ENCODE peak calls at places on chromosome 15, in seven cellular contexts. T, S, W, D, R, M and X are unnamed samples.

GRCh38 chr15:101497484-101498034 is 8.1 kb upstream of the PCSK6 start:
- DNase-seq in S (no peak), D (no peak), R (no peak), T (no peak), M (no peak), W (peak), X (no peak)

GRCh38 chr15:62524848-62525247 is 359.8 kb upstream of the C2CD4B start:
- DNase-seq in M (no peak), W (no peak), S (no peak), D (no peak), T (no peak), R (no peak), X (no peak)

GRCh38 chr15:40825661-40826088 is 2.8 kb downstream of the PPP1R14D start:
- DNase-seq in S (no peak), M (no peak), D (no peak), T (no peak), R (no peak), W (no peak), X (no peak)

GRCh38 chr15:77497108-77497737 is 76.5 kb downstream of the HMG20A start:
- DNase-seq in R (no peak), W (peak), T (no peak), D (peak), M (no peak), S (peak), X (no peak)

GRCh38 chr15:67744331-67745058 is 80.8 kb upstream of the SKOR1 start:
- DNase-seq in M (no peak), S (no peak), D (no peak), T (no peak), W (no peak), R (no peak), X (no peak)

GRCh38 chr15:98730860-98731711 is 82.7 kb downstream of the IGF1R start:
- DNase-seq in T (no peak), M (no peak), R (no peak), W (no peak), S (no peak), D (no peak), X (no peak)

GRCh38 chr15:24819680-24820079 is 135.1 kb upstream of the SNRPN start:
- DNase-seq in R (peak), D (no peak), M (no peak), S (no peak), W (no peak), T (no peak), X (no peak)

GRCh38 chr15:75785771-75786563 is 57.3 kb upstream of the UBE2Q2 start:
- DNase-seq in T (no peak), S (no peak), R (peak), M (no peak), W (peak), D (peak), X (peak)

GRCh38 chr15:31307270-31308184 is 19.1 kb upstream of the KLF13 start:
- DNase-seq in D (no peak), T (no peak), R (no peak), M (no peak), S (no peak), W (no peak), X (peak)

GRCh38 chr15:74233864-74234597 is 2.1 kb upstream of the CCDC33 start:
- DNase-seq in R (no peak), W (no peak), T (no peak), D (no peak), S (no peak), M (no peak), X (no peak)

GRCh38 chr15:34795267-34796081 is at the start of gene ACTC1:
- DNase-seq in M (no peak), T (no peak), D (peak), W (peak), S (peak), R (peak), X (no peak)

GRCh38 chr15:33218071-33218491 is 23.6 kb upstream of the FMN1 start:
- DNase-seq in T (no peak), W (no peak), R (no peak), M (no peak), S (no peak), D (no peak), X (no peak)

GRCh38 chr15:88018865-88019626 is 237.5 kb downstream of the NTRK3 start:
- DNase-seq in R (no peak), S (no peak), M (peak), W (no peak), D (no peak), T (no peak), X (no peak)

GRCh38 chr15:36484038-36484778 is 95.2 kb upstream of the CDIN1 start:
- DNase-seq in D (no peak), S (no peak), T (no peak), R (no peak), W (no peak), M (no peak), X (no peak)

GRCh38 chr15:22949074-22949547 is 31.1 kb downstream of the CYFIP1 start:
- DNase-seq in R (peak), M (no peak), S (peak), T (no peak), W (peak), D (peak), X (no peak)

GRCh38 chr15:64288577-64288976 is 67.4 kb downstream of the CSNK1G1 start:
- DNase-seq in M (no peak), T (no peak), R (no peak), D (no peak), W (no peak), S (no peak), X (no peak)

GRCh38 chr15:88657326-88658069 is 18.7 kb downstream of the ISG20 start:
- DNase-seq in R (peak), M (no peak), W (peak), D (peak), T (peak), S (no peak), X (no peak)

GRCh38 chr15:65066001-65066634 is 1.7 kb downstream of the RASL12 start:
- DNase-seq in D (no peak), R (no peak), T (no peak), S (no peak), M (no peak), W (no peak), X (no peak)

GRCh38 chr15:47764666-47765065 is 47.4 kb downstream of the SEMA6D start:
- DNase-seq in S (no peak), T (no peak), M (no peak), D (no peak), R (no peak), W (no peak), X (no peak)

GRCh38 chr15:47756872-47757271 is 39.6 kb downstream of the SEMA6D start:
- DNase-seq in W (no peak), R (no peak), D (no peak), S (peak), T (no peak), M (peak), X (no peak)

GRCh38 chr15:47757331-47757730 is 40.0 kb downstream of the SEMA6D start:
- DNase-seq in M (no peak), S (no peak), R (no peak), T (no peak), W (no peak), D (no peak), X (no peak)

GRCh38 chr15:47766406-47766805 is 49.1 kb downstream of the SEMA6D start:
- DNase-seq in R (no peak), M (no peak), S (no peak), W (no peak), D (no peak), T (no peak), X (no peak)

GRCh38 chr15:47762621-47763020 is 45.3 kb downstream of the SEMA6D start:
- DNase-seq in T (no peak), D (no peak), M (no peak), R (no peak), S (no peak), W (no peak), X (no peak)
- TF ChIP-seq CTCF in T (no peak), D (no peak), M (no peak), R (no peak), S (no peak), W (no peak), X (no peak)

GRCh38 chr15:41957021-41957897 is 15.1 kb downstream of the EHD4 start:
- DNase-seq in W (peak), R (no peak), T (no peak), D (no peak), S (no peak), M (no peak), X (no peak)

GRCh38 chr15:41958002-41958420 is 14.3 kb downstream of the EHD4 start:
- DNase-seq in W (no peak), T (no peak), R (no peak), S (no peak), M (no peak), D (no peak), X (no peak)

GRCh38 chr15:41954036-41954435 is 18.3 kb downstream of the EHD4 start:
- DNase-seq in W (no peak), M (no peak), T (no peak), S (no peak), D (no peak), R (no peak), X (no peak)

GRCh38 chr15:41955100-41955499 is 17.3 kb downstream of the EHD4 start:
- DNase-seq in W (no peak), M (no peak), T (no peak), S (no peak), R (no peak), D (no peak), X (no peak)

DNA sequence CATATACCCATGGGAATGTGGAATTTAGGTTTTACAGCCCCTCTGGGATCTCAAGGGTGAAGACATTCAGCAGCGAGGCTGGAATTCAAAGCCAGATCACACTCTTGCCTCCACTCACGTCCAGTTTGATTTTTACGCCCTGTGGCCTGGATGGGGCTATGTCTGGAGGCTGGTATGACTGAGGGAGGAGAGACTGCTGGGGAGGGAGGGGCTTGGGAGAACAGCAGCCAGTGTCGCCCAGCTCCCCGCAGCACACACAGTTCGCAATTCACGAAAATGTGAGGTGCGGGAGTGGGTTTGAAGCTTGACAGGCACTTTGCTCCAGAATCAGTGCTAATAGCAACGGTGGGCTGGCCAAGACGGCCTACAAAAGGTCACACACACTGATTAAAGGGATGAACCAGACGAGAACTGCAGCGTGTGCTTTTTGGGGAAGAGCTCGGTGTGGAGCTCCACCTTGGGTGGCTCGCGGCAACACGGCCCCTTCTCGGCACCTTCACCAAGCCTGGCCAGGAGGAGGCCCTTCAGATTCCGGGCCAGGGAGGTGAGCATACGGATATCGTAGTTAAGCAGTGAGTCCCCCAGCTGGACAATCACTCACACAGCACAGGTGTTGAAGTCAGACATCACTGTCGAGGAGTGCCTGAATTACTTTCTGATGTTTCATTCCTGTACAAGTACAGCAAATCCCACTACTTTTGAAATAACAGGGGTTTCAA is 16.4 kb downstream of the EHD4 start:
- DNase-seq in M (no peak), S (no peak), D (peak), T (no peak), W (peak), R (peak), X (no peak)
- TF ChIP-seq CTCF in M (no peak), S (no peak), D (no peak), T (no peak), W (no peak), R (no peak), X (no peak)

GRCh38 chr15:90932660-90932991 is 277 bp upstream of the HDDC3 start:
- DNase-seq in T (no peak), R (no peak), D (no peak), S (no peak), W (no peak), M (no peak), X (no peak)
- TF ChIP-seq CTCF in T (no peak), R (no peak), D (no peak), S (no peak), W (no peak), M (no peak), X (peak)

GRCh38 chr15:96356494-96357455 is 26.3 kb downstream of the NR2F2 start:
- DNase-seq in R (peak), T (peak), S (peak), D (peak), M (no peak), W (peak), X (peak)
- TF ChIP-seq CTCF in R (peak), T (peak), S (peak), D (peak), M (peak), W (peak), X (peak)

GRCh38 chr15:29074045-29074444 is 188.3 kb downstream of the APBA2 start:
- DNase-seq in M (no peak), R (no peak), D (no peak), W (no peak), T (no peak), S (no peak), X (no peak)

GRCh38 chr15:29071193-29071906 is 185.6 kb downstream of the APBA2 start:
- DNase-seq in S (no peak), W (no peak), T (no peak), M (no peak), D (no peak), R (no peak), X (no peak)

GRCh38 chr15:29071907-29072273 is 186.1 kb downstream of the APBA2 start:
- DNase-seq in R (no peak), M (no peak), W (no peak), D (no peak), S (no peak), T (no peak), X (no peak)

GRCh38 chr15:29070471-29071192 is 184.9 kb downstream of the APBA2 start:
- DNase-seq in R (no peak), M (no peak), T (no peak), W (no peak), S (no peak), D (no peak), X (no peak)

GRCh38 chr15:29072444-29072843 is 186.7 kb downstream of the APBA2 start:
- DNase-seq in W (no peak), D (no peak), S (no peak), R (no peak), T (no peak), M (no peak), X (no peak)
- TF ChIP-seq CTCF in W (no peak), D (no peak), S (no peak), R (no peak), T (no peak), M (no peak), X (no peak)

DNA sequence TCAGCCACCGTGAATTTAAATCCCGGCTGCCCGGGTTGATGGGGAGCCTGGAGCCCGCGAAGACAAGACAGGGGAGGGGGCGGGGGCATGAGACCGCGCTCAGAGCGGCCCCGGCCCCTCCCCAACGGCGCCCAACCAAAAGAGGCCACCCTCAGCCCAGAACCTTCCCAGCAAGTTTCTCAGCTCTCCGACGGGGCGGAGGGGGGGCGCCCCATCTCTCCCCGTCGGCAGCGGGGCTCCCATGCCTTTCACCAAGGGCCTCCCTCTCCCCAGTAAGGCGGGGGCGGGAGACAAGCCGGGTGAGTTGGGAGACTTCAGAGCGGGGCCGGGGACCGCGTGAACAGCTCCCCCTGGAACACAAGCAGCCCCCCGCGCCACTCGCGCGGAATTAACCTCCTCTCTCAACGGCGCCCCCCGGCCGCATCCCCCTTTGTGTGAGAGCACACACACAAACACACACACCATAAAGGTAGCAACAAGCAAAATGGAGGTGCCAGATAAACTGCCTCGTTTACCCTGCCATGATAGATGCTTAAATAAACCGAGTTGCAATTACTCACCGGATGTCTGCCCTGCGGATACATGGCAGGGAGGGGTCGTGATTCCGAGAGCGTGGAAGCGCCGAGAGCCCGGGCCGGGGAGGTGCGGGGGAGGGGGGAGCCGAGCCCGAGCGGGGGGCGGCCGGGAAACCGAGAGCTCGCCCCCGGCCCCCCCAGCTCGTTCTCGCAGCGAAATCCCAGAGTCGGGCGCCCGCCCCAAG is 1.3 kb downstream of the TLE3 start:
- DNase-seq in R (no peak), S (peak), D (no peak), T (no peak), W (peak), M (no peak), X (no peak)
- TF ChIP-seq CTCF in R (no peak), S (no peak), D (no peak), T (no peak), W (peak), M (no peak), X (no peak)

GRCh38 chr15:45784656-45785055 is 149.8 kb downstream of the SQOR start:
- DNase-seq in R (no peak), W (no peak), D (no peak), S (no peak), M (no peak), T (no peak), X (no peak)

GRCh38 chr15:45785897-45786296 is 151.1 kb downstream of the SQOR start:
- DNase-seq in W (no peak), D (no peak), S (no peak), R (no peak), M (no peak), T (no peak), X (no peak)

GRCh38 chr15:45777781-45778180 is 143.0 kb downstream of the SQOR start:
- DNase-seq in T (no peak), M (no peak), D (no peak), R (no peak), S (no peak), W (no peak), X (no peak)

GRCh38 chr15:45776772-45777171 is 141.9 kb downstream of the SQOR start:
- DNase-seq in T (no peak), D (no peak), M (no peak), R (no peak), W (no peak), S (no peak), X (no peak)

GRCh38 chr15:45780352-45780751 is 145.5 kb downstream of the SQOR start:
- DNase-seq in S (no peak), T (no peak), R (peak), M (no peak), W (no peak), D (no peak), X (no peak)
- TF ChIP-seq CTCF in S (no peak), T (no peak), R (peak), M (no peak), W (no peak), D (peak), X (no peak)

GRCh38 chr15:26178821-26179220 is 315.7 kb upstream of the ATP10A start:
- DNase-seq in S (no peak), D (no peak), W (no peak), R (no peak), M (no peak), T (no peak), X (no peak)

GRCh38 chr15:26176831-26177230 is 313.7 kb upstream of the ATP10A start:
- DNase-seq in T (no peak), S (no peak), D (no peak), R (no peak), M (no peak), W (no peak), X (no peak)

GRCh38 chr15:26177816-26178215 is 314.7 kb upstream of the ATP10A start:
- DNase-seq in W (no peak), M (no peak), D (no peak), T (no peak), R (no peak), S (no peak), X (no peak)

DNA sequence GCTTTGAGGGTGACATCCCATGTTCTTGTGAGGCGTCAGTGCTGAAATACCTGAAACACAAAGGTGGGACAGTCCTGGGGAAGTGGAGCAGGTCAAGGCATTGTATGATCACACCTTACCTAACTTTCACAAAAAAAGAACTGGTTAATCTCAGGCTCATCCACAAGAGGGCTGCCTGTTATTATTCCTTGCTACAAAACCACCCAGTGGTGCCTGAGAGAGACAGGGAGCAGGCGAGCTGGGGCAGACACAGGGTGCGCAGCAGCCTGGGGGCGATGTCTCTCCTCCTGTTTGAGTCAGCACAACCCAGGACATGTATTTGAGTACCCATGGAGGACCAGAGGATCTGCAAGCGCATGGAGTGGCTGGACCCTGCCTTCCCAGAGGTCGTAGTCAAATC is 316.8 kb upstream of the ATP10A start:
- DNase-seq in S (no peak), M (no peak), R (peak), D (peak), W (peak), T (no peak), X (no peak)
- TF ChIP-seq CTCF in S (no peak), M (no peak), R (peak), D (peak), W (no peak), T (no peak), X (peak)

DNA sequence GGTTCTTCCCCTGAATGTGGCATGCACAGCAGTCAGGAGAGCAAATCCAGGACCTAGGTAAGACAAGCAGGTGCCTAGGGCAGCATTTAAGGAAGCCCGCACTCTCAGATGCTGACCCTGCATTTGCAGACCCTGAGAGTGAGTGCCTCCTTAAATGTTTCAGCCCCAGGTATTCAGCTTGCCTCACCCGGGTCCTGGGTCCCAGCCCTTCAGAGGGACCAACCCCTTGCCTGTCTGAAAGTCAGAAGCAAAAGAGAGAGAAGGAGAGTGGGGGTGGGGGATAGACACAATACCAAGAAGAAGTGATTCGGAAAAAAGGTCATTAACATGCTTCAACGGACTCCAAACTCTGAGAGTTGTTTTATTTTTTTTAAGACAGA is 75.0 kb downstream of the MEGF11 start:
- DNase-seq in T (no peak), R (peak), D (peak), M (no peak), W (no peak), S (no peak), X (no peak)
- TF ChIP-seq CTCF in T (no peak), R (no peak), D (no peak), M (no peak), W (no peak), S (no peak), X (no peak)